ENCODE peak calls at places on chromosomes 1 and 21, in five cellular contexts. One of them, this sample, is unnamed.

GRCh38 chr1:69648486-69648885 is 80.8 kb downstream of the LRRC7 start:
- DNase-seq in thyroid gland: no peak
- DNase-seq in spleen: no peak
- DNase-seq in cardiac muscle cell: peak
- DNase-seq in hepatocyte: no peak
- DNase-seq in this sample: peak

GRCh38 chr1:24186993-24187790 is at the start of gene IFNLR1:
- DNase-seq in thyroid gland: peak
- DNase-seq in hepatocyte: peak
- DNase-seq in cardiac muscle cell: peak
- DNase-seq in spleen: peak
- DNase-seq in this sample: no peak

GRCh38 chr1:202305168-202305567 is 36.6 kb downstream of the UBE2T start:
- DNase-seq in spleen: no peak
- DNase-seq in hepatocyte: no peak
- DNase-seq in cardiac muscle cell: no peak
- DNase-seq in thyroid gland: no peak
- DNase-seq in this sample: no peak

GRCh38 chr1:76095800-76096199 is 21.3 kb downstream of the ST6GALNAC3 start:
- DNase-seq in cardiac muscle cell: no peak
- DNase-seq in hepatocyte: no peak
- DNase-seq in spleen: no peak
- DNase-seq in thyroid gland: peak
- DNase-seq in this sample: no peak

GRCh38 chr1:87682565-87682964 is 353.9 kb downstream of the LMO4 start:
- DNase-seq in spleen: no peak
- DNase-seq in hepatocyte: no peak
- DNase-seq in cardiac muscle cell: no peak
- DNase-seq in thyroid gland: no peak
- DNase-seq in this sample: no peak

GRCh38 chr1:183419399-183419798 is 1.2 kb upstream of the NMNAT2 start:
- DNase-seq in thyroid gland: no peak
- DNase-seq in cardiac muscle cell: no peak
- DNase-seq in hepatocyte: no peak
- DNase-seq in spleen: no peak
- DNase-seq in this sample: no peak

GRCh38 chr1:74392848-74393247 is 119.6 kb downstream of the LRRC53 start:
- DNase-seq in thyroid gland: no peak
- DNase-seq in hepatocyte: no peak
- DNase-seq in cardiac muscle cell: no peak
- DNase-seq in spleen: no peak
- DNase-seq in this sample: no peak

GRCh38 chr1:197868751-197869501 is 33.5 kb upstream of the C1orf53 start:
- DNase-seq in thyroid gland: peak
- DNase-seq in hepatocyte: peak
- DNase-seq in spleen: no peak
- DNase-seq in cardiac muscle cell: peak
- DNase-seq in this sample: peak

GRCh38 chr1:236392182-236392581 is 1.9 kb upstream of the EDARADD start:
- DNase-seq in thyroid gland: no peak
- DNase-seq in spleen: no peak
- DNase-seq in hepatocyte: no peak
- DNase-seq in cardiac muscle cell: no peak
- DNase-seq in this sample: no peak

GRCh38 chr1:117136749-117137148 is 15.2 kb upstream of the TRIM45 start:
- DNase-seq in hepatocyte: no peak
- DNase-seq in spleen: no peak
- DNase-seq in cardiac muscle cell: no peak
- DNase-seq in thyroid gland: no peak
- DNase-seq in this sample: no peak

GRCh38 chr1:2132222-2133038 is 62.1 kb downstream of the FAAP20 start:
- DNase-seq in spleen: peak
- DNase-seq in hepatocyte: peak
- DNase-seq in thyroid gland: no peak
- DNase-seq in cardiac muscle cell: peak
- DNase-seq in this sample: peak

GRCh38 chr1:23661887-23662286 is 29.7 kb upstream of the RPL11 start:
- DNase-seq in hepatocyte: no peak
- DNase-seq in thyroid gland: no peak
- DNase-seq in cardiac muscle cell: no peak
- DNase-seq in spleen: no peak
- DNase-seq in this sample: no peak

GRCh38 chr1:39729030-39729429 is 9.7 kb upstream of the PPIE start:
- DNase-seq in spleen: no peak
- DNase-seq in cardiac muscle cell: peak
- DNase-seq in thyroid gland: no peak
- DNase-seq in hepatocyte: no peak
- DNase-seq in this sample: no peak

GRCh38 chr1:185439727-185440415 is 122.8 kb upstream of the IVNS1ABP start:
- DNase-seq in hepatocyte: peak
- DNase-seq in thyroid gland: no peak
- DNase-seq in cardiac muscle cell: peak
- DNase-seq in spleen: no peak
- DNase-seq in this sample: peak

GRCh38 chr1:228236744-228237143 is 28.9 kb downstream of the OBSCN start:
- DNase-seq in cardiac muscle cell: peak
- DNase-seq in hepatocyte: peak
- DNase-seq in thyroid gland: peak
- DNase-seq in spleen: no peak
- DNase-seq in this sample: peak

GRCh38 chr1:10170362-10170665 is 40.1 kb upstream of the KIF1B start:
- DNase-seq in hepatocyte: peak
- DNase-seq in thyroid gland: no peak
- DNase-seq in spleen: no peak
- DNase-seq in cardiac muscle cell: no peak
- DNase-seq in this sample: no peak

GRCh38 chr21:25709684-25710265 is 24.9 kb downstream of the ATP5PF start:
- DNase-seq in spleen: no peak
- DNase-seq in thyroid gland: no peak
- DNase-seq in cardiac muscle cell: no peak
- DNase-seq in hepatocyte: no peak
- DNase-seq in this sample: no peak

GRCh38 chr1:196355206-196355786 is 252.9 kb downstream of the KCNT2 start:
- DNase-seq in hepatocyte: peak
- DNase-seq in spleen: no peak
- DNase-seq in cardiac muscle cell: peak
- DNase-seq in thyroid gland: no peak
- DNase-seq in this sample: peak

GRCh38 chr1:207020016-207020708 is 12.4 kb downstream of the C1orf116 start:
- DNase-seq in thyroid gland: no peak
- DNase-seq in hepatocyte: peak
- DNase-seq in cardiac muscle cell: no peak
- DNase-seq in spleen: no peak
- DNase-seq in this sample: no peak

GRCh38 chr1:211476200-211476849 is 15.6 kb downstream of the RD3 start:
- DNase-seq in thyroid gland: peak
- DNase-seq in cardiac muscle cell: peak
- DNase-seq in spleen: peak
- DNase-seq in hepatocyte: peak
- DNase-seq in this sample: peak

GRCh38 chr1:53559854-53560571 is 100.8 kb downstream of the DMRTB1 start:
- DNase-seq in cardiac muscle cell: no peak
- DNase-seq in hepatocyte: no peak
- DNase-seq in thyroid gland: no peak
- DNase-seq in spleen: no peak
- DNase-seq in this sample: no peak
- H3K4me3 ChIP-seq in cardiac muscle cell: no peak
- H3K4me3 ChIP-seq in hepatocyte: no peak
- H3K4me3 ChIP-seq in thyroid gland: no peak
- H3K4me3 ChIP-seq in spleen: no peak
- H3K4me3 ChIP-seq in this sample: no peak

DNA sequence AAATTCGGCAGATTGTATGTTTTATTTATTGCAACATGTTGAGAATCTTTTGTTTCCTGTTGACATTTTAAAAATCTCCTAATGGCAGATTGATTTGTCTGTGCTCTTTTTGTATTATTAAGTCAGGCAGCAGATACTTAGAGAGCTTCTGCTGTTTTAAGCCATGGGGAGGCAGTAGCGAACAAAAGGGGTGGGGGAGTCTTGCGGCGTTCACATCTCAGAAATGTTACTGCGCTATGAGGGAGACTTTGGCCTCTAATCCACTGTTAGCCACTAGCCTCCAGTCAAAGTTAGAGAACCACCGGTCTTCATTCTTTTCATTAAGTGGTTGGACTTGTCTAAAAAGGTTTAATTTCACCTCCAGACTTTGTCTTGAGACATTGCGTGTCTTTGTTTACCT is 93.6 kb downstream of the DYRK1A start:
- DNase-seq in cardiac muscle cell: no peak
- DNase-seq in thyroid gland: no peak
- DNase-seq in hepatocyte: no peak
- DNase-seq in spleen: no peak
- DNase-seq in this sample: no peak
- TF ChIP-seq CTCF in cardiac muscle cell: peak
- TF ChIP-seq CTCF in thyroid gland: no peak
- TF ChIP-seq CTCF in hepatocyte: peak
- TF ChIP-seq CTCF in spleen: no peak
- TF ChIP-seq CTCF in this sample: peak

GRCh38 chr1:40794915-40795715 is 11.5 kb downstream of the KCNQ4 start:
- DNase-seq in spleen: no peak
- DNase-seq in hepatocyte: no peak
- DNase-seq in thyroid gland: no peak
- DNase-seq in cardiac muscle cell: no peak
- DNase-seq in this sample: no peak

GRCh38 chr1:40796939-40797667 is 13.5 kb downstream of the KCNQ4 start:
- DNase-seq in thyroid gland: no peak
- DNase-seq in hepatocyte: no peak
- DNase-seq in cardiac muscle cell: no peak
- DNase-seq in spleen: no peak
- DNase-seq in this sample: no peak

GRCh38 chr1:40794048-40794447 is 10.5 kb downstream of the KCNQ4 start:
- DNase-seq in hepatocyte: no peak
- DNase-seq in thyroid gland: no peak
- DNase-seq in cardiac muscle cell: no peak
- DNase-seq in spleen: no peak
- DNase-seq in this sample: no peak

GRCh38 chr1:40797668-40798010 is 14.1 kb downstream of the KCNQ4 start:
- DNase-seq in spleen: no peak
- DNase-seq in hepatocyte: no peak
- DNase-seq in thyroid gland: no peak
- DNase-seq in cardiac muscle cell: no peak
- DNase-seq in this sample: no peak

GRCh38 chr1:40795811-40796586 is 12.4 kb downstream of the KCNQ4 start:
- DNase-seq in hepatocyte: no peak
- DNase-seq in spleen: no peak
- DNase-seq in thyroid gland: no peak
- DNase-seq in cardiac muscle cell: no peak
- DNase-seq in this sample: no peak
- H3K4me3 ChIP-seq in hepatocyte: no peak
- H3K4me3 ChIP-seq in spleen: no peak
- H3K4me3 ChIP-seq in thyroid gland: no peak
- H3K4me3 ChIP-seq in cardiac muscle cell: no peak
- H3K4me3 ChIP-seq in this sample: no peak

GRCh38 chr1:245155186-245156040 is 628 bp downstream of the KIF26B start:
- DNase-seq in hepatocyte: peak
- DNase-seq in spleen: no peak
- DNase-seq in thyroid gland: peak
- DNase-seq in cardiac muscle cell: peak
- DNase-seq in this sample: peak
- TF ChIP-seq CTCF in hepatocyte: peak
- TF ChIP-seq CTCF in spleen: no peak
- TF ChIP-seq CTCF in thyroid gland: no peak
- TF ChIP-seq CTCF in cardiac muscle cell: peak
- TF ChIP-seq CTCF in this sample: no peak

DNA sequence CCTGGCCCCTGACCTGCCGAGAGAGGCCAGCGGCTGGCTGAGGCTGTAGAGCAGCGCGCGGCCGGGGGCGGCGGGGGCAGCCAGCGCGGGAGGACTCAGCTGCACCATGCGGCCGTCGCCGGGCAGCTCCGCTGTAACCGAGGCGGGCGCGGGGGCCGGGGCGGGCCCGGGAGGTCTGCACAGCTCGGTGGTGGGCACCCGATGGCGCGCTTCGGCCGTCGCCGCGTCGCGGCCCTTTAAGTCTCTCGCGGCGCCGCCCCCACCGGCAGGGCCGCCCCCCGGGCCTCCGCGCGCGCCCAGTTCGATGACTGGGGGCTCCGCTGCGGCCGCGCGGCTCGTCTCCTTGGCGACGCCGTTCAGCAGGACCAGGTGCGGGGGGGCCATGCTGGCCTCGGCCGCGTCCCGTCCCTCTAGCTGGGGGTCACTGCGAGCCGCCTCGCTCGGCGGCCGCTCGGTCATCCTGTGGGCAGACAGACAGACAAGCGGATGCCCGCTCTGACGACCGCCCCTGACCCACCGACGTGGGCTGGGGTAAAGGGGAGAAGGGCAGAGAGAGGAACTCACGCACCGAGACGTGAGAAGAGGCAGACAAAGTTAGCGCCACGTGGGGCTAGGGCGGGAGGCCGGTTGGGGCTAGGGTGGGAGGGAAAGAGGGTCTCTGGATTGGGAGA is 6.5 kb downstream of the TAL1 start:
- DNase-seq in hepatocyte: peak
- DNase-seq in cardiac muscle cell: no peak
- DNase-seq in thyroid gland: no peak
- DNase-seq in spleen: no peak
- DNase-seq in this sample: no peak
- H3K4me3 ChIP-seq in hepatocyte: no peak
- H3K4me3 ChIP-seq in cardiac muscle cell: peak
- H3K4me3 ChIP-seq in thyroid gland: no peak
- H3K4me3 ChIP-seq in spleen: peak
- H3K4me3 ChIP-seq in this sample: no peak

GRCh38 chr1:25837253-25837875 is 17.6 kb downstream of the MTFR1L start:
- DNase-seq in cardiac muscle cell: no peak
- DNase-seq in spleen: no peak
- DNase-seq in hepatocyte: peak
- DNase-seq in thyroid gland: no peak
- DNase-seq in this sample: peak
- TF ChIP-seq CTCF in cardiac muscle cell: peak
- TF ChIP-seq CTCF in spleen: no peak
- TF ChIP-seq CTCF in hepatocyte: peak
- TF ChIP-seq CTCF in thyroid gland: no peak
- TF ChIP-seq CTCF in this sample: peak

GRCh38 chr1:18948913-18949688 is 7.4 kb downstream of the IFFO2 start:
- DNase-seq in hepatocyte: peak
- DNase-seq in cardiac muscle cell: peak
- DNase-seq in spleen: no peak
- DNase-seq in thyroid gland: no peak
- DNase-seq in this sample: peak

GRCh38 chr1:18946550-18947381 is 9.7 kb downstream of the IFFO2 start:
- DNase-seq in thyroid gland: peak
- DNase-seq in cardiac muscle cell: no peak
- DNase-seq in spleen: no peak
- DNase-seq in hepatocyte: no peak
- DNase-seq in this sample: no peak

GRCh38 chr1:18945401-18945849 is 11.1 kb downstream of the IFFO2 start:
- DNase-seq in thyroid gland: no peak
- DNase-seq in cardiac muscle cell: peak
- DNase-seq in hepatocyte: peak
- DNase-seq in spleen: no peak
- DNase-seq in this sample: peak

GRCh38 chr1:18948048-18948912 is 8.2 kb downstream of the IFFO2 start:
- DNase-seq in spleen: peak
- DNase-seq in thyroid gland: no peak
- DNase-seq in cardiac muscle cell: peak
- DNase-seq in hepatocyte: no peak
- DNase-seq in this sample: no peak

DNA sequence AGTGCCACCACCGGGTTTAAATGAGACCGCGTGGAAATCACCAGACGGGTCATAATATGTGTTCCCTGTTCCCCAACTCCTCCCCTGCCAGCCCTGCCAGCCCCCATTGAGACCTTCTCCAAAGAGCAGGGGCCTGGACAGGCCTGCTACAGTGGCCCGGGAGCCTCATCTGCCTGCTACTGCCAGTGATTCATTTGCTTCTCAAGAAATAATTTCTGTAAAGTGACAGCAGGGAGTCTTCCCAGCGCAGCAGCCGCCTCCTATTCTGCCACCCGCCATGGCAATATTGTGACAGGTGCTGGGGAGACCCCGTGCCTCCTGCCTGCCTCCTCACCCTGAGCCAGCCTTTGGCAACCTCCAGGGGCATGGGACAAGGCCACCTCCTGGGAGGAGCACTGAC is 8.9 kb downstream of the IFFO2 start:
- DNase-seq in cardiac muscle cell: no peak
- DNase-seq in hepatocyte: no peak
- DNase-seq in thyroid gland: no peak
- DNase-seq in spleen: no peak
- DNase-seq in this sample: no peak
- H3K4me3 ChIP-seq in cardiac muscle cell: no peak
- H3K4me3 ChIP-seq in hepatocyte: no peak
- H3K4me3 ChIP-seq in thyroid gland: no peak
- H3K4me3 ChIP-seq in spleen: no peak
- H3K4me3 ChIP-seq in this sample: no peak